ENCODE peak calls at places on chromosomes 6 and 20, in seven cellular contexts. E is IMR-90, D is Peyer's patch, T is stomach, Q is A549, A is esophagus muscularis mucosa, N is sigmoid colon. C is an unnamed sample.

GRCh38 chr6:101016163-101016562 is 135.0 kb upstream of the ASCC3 start:
- DNase-seq in T (no peak), E (no peak), A (no peak), N (no peak), D (no peak), Q (no peak), C (no peak)

GRCh38 chr6:146339716-146340115 is 203.9 kb upstream of the RAB32 start:
- DNase-seq in N (no peak), D (no peak), Q (no peak), T (no peak), A (no peak), E (no peak), C (no peak)

GRCh38 chr6:158376650-158377081 is 64.4 kb downstream of the TULP4 start:
- DNase-seq in D (no peak), N (no peak), T (no peak), A (no peak), Q (no peak), E (peak; percentile 89), C (no peak)

GRCh38 chr6:27168108-27168507 is 79.4 kb upstream of the PRSS16 start:
- DNase-seq in T (no peak), Q (no peak), D (no peak), N (no peak), A (no peak), E (peak; percentile 94), C (no peak)

GRCh38 chr6:135851442-135852271 is at the start of gene PDE7B:
- DNase-seq in A (no peak), Q (peak; percentile 73), T (peak; percentile 77), D (peak; percentile 88), N (peak; percentile 90), E (peak; percentile 99), C (peak; percentile 74)

GRCh38 chr6:152642578-152643375 is 5.6 kb upstream of the SYNE1 start:
- DNase-seq in A (no peak), Q (peak; percentile 18), N (no peak), D (no peak), T (peak; percentile 78), E (peak; percentile 55), C (no peak)

GRCh38 chr6:117444600-117444999 is 18.9 kb upstream of the ROS1 start:
- DNase-seq in N (no peak), E (peak; percentile 83), D (no peak), A (no peak), Q (no peak), T (no peak), C (no peak)

GRCh38 chr6:36720251-36721141 is 22.9 kb downstream of the RAB44 start:
- DNase-seq in D (peak; percentile 40), E (no peak), T (no peak), N (peak; percentile 47), Q (no peak), A (no peak), C (peak; percentile 4)

GRCh38 chr6:47672816-47673215 is 25.6 kb upstream of the ADGRF4 start:
- DNase-seq in T (no peak), E (no peak), Q (no peak), N (no peak), D (no peak), A (peak; percentile 75), C (no peak)

GRCh38 chr6:134752445-134752844 is 197.5 kb downstream of the ALDH8A1 start:
- DNase-seq in N (no peak), A (no peak), Q (no peak), T (no peak), D (no peak), E (no peak), C (no peak)

GRCh38 chr6:119148102-119148824 is 69.8 kb upstream of the FAM184A start:
- DNase-seq in N (no peak), Q (peak; percentile 33), D (peak; percentile 59), A (peak; percentile 39), T (no peak), E (peak; percentile 83), C (no peak)

GRCh38 chr6:25916330-25916729 is 14.2 kb downstream of the SLC17A2 start:
- DNase-seq in N (no peak), E (no peak), D (no peak), A (no peak), Q (no peak), T (no peak), C (no peak)

GRCh38 chr6:111280445-111280844 is 193.1 kb downstream of the SLC16A10 start:
- DNase-seq in E (peak; percentile 39), N (no peak), T (no peak), D (no peak), Q (no peak), A (no peak), C (no peak)

GRCh38 chr6:79824231-79824630 is 123.1 kb downstream of the ELOVL4 start:
- DNase-seq in N (no peak), D (no peak), Q (no peak), E (no peak), T (no peak), A (no peak), C (no peak)

GRCh38 chr20:46990811-46991567 is 96.3 kb downstream of the EYA2 start:
- DNase-seq in E (no peak), N (no peak), T (no peak), Q (no peak), A (no peak), D (no peak), C (no peak)

GRCh38 chr20:46991850-46992639 is 97.4 kb downstream of the EYA2 start:
- DNase-seq in N (no peak), D (no peak), A (no peak), T (no peak), E (no peak), Q (no peak), C (no peak)

GRCh38 chr20:46992640-46993035 is 98.0 kb downstream of the EYA2 start:
- DNase-seq in A (no peak), D (no peak), N (no peak), E (no peak), T (no peak), Q (no peak), C (no peak)

GRCh38 chr20:46987001-46987400 is 92.4 kb downstream of the EYA2 start:
- DNase-seq in Q (no peak), E (no peak), D (no peak), N (no peak), T (no peak), A (no peak), C (no peak)

DNA sequence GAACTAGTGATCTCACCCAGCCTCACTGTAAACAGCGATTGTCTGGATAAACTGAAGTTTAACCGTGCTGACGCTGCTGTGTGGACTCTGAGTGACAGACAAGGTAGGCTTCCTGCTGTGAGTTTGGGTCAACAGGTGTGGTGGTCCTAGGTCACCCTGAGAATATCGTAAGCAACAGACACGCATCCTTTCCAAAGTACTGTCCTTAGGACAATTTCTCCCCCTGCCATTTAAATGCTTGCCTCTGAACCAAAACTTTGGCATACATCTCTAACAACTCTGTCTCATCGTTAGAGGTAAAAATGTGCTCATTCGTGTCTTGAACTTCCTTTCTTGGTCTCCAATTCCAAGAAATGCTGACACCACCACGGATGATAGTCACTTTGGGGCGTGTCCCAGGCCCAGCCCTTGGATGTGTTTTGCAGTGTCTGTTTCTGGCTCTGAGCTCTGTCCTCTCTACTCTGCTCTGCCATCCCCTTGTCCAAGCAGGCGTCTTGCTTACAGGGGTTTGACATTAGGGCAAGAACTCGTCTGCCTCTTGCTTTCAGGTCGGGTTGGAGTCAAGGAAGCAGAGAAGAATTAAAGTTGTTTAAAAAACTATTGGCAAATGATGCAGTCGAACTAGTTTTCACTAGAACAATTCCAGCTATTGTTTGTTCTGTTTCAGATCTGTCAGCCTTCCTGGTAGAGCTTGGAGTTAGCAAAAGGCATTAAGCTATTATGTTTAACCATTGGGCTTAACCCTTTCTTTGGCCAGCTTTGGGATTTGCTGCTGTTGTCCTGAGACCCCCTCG is 95.6 kb downstream of the EYA2 start:
- DNase-seq in T (no peak), N (no peak), A (no peak), Q (no peak), D (no peak), E (no peak), C (peak; percentile 14)
- TF ChIP-seq POLR2A in T (no peak), N (no peak), A (no peak), Q (no peak), D (no peak), E (no peak), C (no peak)

DNA sequence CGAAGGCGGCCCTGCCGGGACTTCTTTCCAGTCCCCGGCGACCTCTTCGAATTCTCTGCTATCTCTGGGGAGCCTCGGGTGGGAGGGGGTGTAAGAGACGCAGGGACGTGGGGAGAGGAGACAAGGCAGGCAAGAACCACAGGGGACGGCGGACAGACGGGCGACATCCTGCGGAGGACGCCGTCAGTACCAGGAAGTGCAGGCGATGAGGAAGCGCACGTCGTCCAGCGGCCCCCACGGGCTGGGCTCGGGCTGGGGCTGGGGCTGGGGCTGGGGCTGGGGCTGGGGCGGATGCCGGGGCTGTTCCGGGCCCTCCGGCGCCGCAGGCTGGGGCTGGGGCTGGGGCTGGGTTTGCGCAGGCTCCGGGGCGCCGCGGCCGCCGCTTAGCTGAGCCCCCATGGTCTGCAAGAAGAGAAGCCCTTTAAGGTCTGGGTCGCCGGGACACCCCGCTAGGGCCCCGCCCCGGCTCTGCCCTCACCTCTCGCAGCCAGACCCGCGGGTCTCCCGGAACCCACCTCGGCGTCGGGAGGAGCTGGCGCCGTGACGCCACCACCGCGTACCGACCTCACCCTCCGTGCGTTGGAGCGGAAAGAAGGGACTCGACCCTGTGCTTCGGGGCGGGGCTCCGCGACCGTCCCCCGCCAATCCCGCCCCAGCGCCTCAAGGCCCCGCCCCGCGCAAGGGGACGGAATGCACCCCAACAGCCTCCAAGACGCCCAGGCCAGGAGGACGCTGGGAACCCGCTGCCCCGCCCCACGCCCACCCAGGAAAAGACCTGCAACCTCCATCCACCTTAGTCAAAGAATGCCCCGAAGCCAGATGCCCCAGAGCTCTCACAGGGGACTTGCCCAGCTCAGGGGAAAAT is at the start of gene MMP24OS:
- DNase-seq in D (peak; percentile 96), N (peak; percentile 96), E (peak; percentile 82), T (peak; percentile 94), Q (peak; percentile 84), A (peak; percentile 96), C (peak; percentile 94)
- TF ChIP-seq CTCF in D (no peak), N (no peak), E (peak; percentile 34), T (no peak), Q (no peak), A (no peak), C (peak; percentile 41)

GRCh38 chr20:47984437-47984836 is 199.2 kb upstream of the SULF2 start:
- DNase-seq in T (no peak), N (no peak), D (no peak), A (no peak), E (no peak), Q (no peak), C (no peak)

GRCh38 chr20:47985092-47985850 is 200.0 kb upstream of the SULF2 start:
- DNase-seq in N (no peak), E (peak; percentile 18), A (no peak), D (no peak), T (no peak), Q (peak; percentile 22), C (no peak)

GRCh38 chr20:47980336-47981177 is 195.3 kb upstream of the SULF2 start:
- DNase-seq in A (no peak), D (no peak), Q (no peak), E (no peak), N (no peak), T (no peak), C (no peak)

GRCh38 chr20:47981242-47981641 is 196.0 kb upstream of the SULF2 start:
- DNase-seq in Q (no peak), T (no peak), E (no peak), N (no peak), D (no peak), A (no peak), C (no peak)

GRCh38 chr20:47982574-47983360 is 197.5 kb upstream of the SULF2 start:
- DNase-seq in N (no peak), E (no peak), T (no peak), D (no peak), A (no peak), Q (no peak), C (no peak)
- H3K27ac ChIP-seq in N (no peak overlapping the region), E (no peak overlapping the region), T (no peak overlapping the region), D (no peak overlapping the region), A (no peak overlapping the region), Q (no peak overlapping the region), C (no peak overlapping the region)

GRCh38 chr6:15073344-15073789 is 172.5 kb upstream of the JARID2 start:
- DNase-seq in T (no peak), N (no peak), Q (no peak), A (no peak), D (no peak), E (peak; percentile 18), C (no peak)
- TF ChIP-seq POLR2A in T (no peak), N (no peak), Q (no peak), A (no peak), D (no peak), E (no peak), C (no peak)